ENCODE peak calls at places on chromosome 10, in seven cellular contexts. Y, E, L, G, J, X and N are unnamed samples.

GRCh38 chr10:130354976-130355795 is 219.0 kb downstream of the GLRX3 start:
- DNase-seq in J (no peak), L (no peak), X (no peak), Y (no peak), G (no peak), E (peak), N (no peak)

GRCh38 chr10:76382381-76382851 is 951.0 kb downstream of the LRMDA start:
- DNase-seq in J (no peak), E (no peak), G (peak), Y (peak), X (no peak), L (no peak), N (no peak)

GRCh38 chr10:133087045-133087678 is 562 bp upstream of the ADGRA1 start:
- DNase-seq in Y (no peak), G (no peak), J (no peak), X (no peak), E (no peak), L (no peak), N (no peak)

GRCh38 chr10:116665541-116666125 is 44.9 kb downstream of the PNLIPRP2 start:
- DNase-seq in G (peak), J (no peak), E (no peak), X (no peak), Y (peak), L (no peak), N (no peak)

GRCh38 chr10:33334839-33335549 is 527 bp upstream of the NRP1 start:
- DNase-seq in L (peak), Y (peak), J (no peak), G (peak), X (peak), E (peak), N (peak)

GRCh38 chr10:5620223-5620721 is 46.1 kb downstream of the ASB13 start:
- DNase-seq in J (no peak), Y (no peak), G (no peak), E (no peak), X (no peak), L (no peak), N (no peak)

GRCh38 chr10:37436361-37436760 is 311.0 kb downstream of the ANKRD30A start:
- DNase-seq in J (no peak), X (no peak), Y (no peak), G (no peak), E (no peak), L (no peak), N (no peak)

GRCh38 chr10:71701733-71702132 is 17.8 kb downstream of the C10orf105 start:
- DNase-seq in E (no peak), Y (no peak), J (no peak), G (no peak), X (no peak), L (no peak), N (no peak)

GRCh38 chr10:107548301-107548700 is 383.8 kb upstream of the SORCS1 start:
- DNase-seq in G (no peak), E (no peak), Y (peak), L (no peak), X (no peak), J (no peak), N (no peak)

GRCh38 chr10:7561216-7561893 is 105.4 kb downstream of the ITIH5 start:
- DNase-seq in X (no peak), Y (peak), E (no peak), G (no peak), L (no peak), J (no peak), N (no peak)

GRCh38 chr10:78381072-78381471 is 347.4 kb downstream of the RPS24 start:
- DNase-seq in E (no peak), L (peak), G (no peak), Y (no peak), X (no peak), J (no peak), N (no peak)

GRCh38 chr10:76577455-76577854 is 1060.2 kb downstream of the KCNMA1 start:
- DNase-seq in G (no peak), L (no peak), E (no peak), J (no peak), X (no peak), Y (no peak), N (no peak)

GRCh38 chr10:71512794-71513379 is 116.2 kb downstream of the CDH23 start:
- DNase-seq in X (peak), L (no peak), E (no peak), J (no peak), Y (no peak), G (no peak), N (peak)

GRCh38 chr10:132886211-132887099 is 55.9 kb downstream of the CFAP46 start:
- DNase-seq in Y (no peak), L (no peak), J (no peak), E (peak), X (no peak), G (no peak), N (no peak)

GRCh38 chr10:114748270-114748669 is 73.3 kb upstream of the FHIP2A start:
- DNase-seq in J (no peak), G (no peak), X (no peak), L (no peak), Y (no peak), E (no peak), N (no peak)

GRCh38 chr10:89588671-89589070 is 53.3 kb upstream of the SLC16A12 start:
- DNase-seq in Y (peak), G (no peak), J (no peak), E (no peak), L (no peak), X (no peak), N (no peak)

GRCh38 chr10:97584060-97584797 is at the start of gene HOGA1:
- DNase-seq in E (peak), X (no peak), G (peak), L (no peak), J (no peak), Y (peak), N (no peak)

GRCh38 chr10:33329178-33329577 is 5.3 kb downstream of the NRP1 start:
- DNase-seq in Y (no peak), J (no peak), G (no peak), X (no peak), E (no peak), L (no peak), N (no peak)

GRCh38 chr10:558891-559766 is 130.3 kb downstream of the DIP2C start:
- DNase-seq in G (no peak), L (no peak), X (no peak), J (no peak), E (no peak), Y (no peak), N (no peak)

GRCh38 chr10:43196131-43196980 is 58.1 kb downstream of the CSGALNACT2 start:
- DNase-seq in Y (no peak), J (no peak), L (no peak), X (no peak), G (no peak), E (peak), N (no peak)

GRCh38 chr10:115606081-115606480 is 512.9 kb downstream of the ATRNL1 start:
- DNase-seq in G (no peak), J (no peak), Y (no peak), L (no peak), X (no peak), E (no peak), N (no peak)

GRCh38 chr10:101903827-101904520 is 60.4 kb upstream of the KCNIP2 start:
- DNase-seq in Y (no peak), E (no peak), X (peak), J (no peak), G (no peak), L (peak), N (no peak)

GRCh38 chr10:63157845-63158624 is 24.9 kb downstream of the NRBF2 start:
- DNase-seq in L (peak), J (peak), E (no peak), G (peak), X (peak), Y (peak), N (peak)

GRCh38 chr10:132103116-132103910 is 37.6 kb downstream of the JAKMIP3 start:
- DNase-seq in X (no peak), Y (no peak), J (no peak), L (no peak), E (no peak), G (no peak), N (no peak)

GRCh38 chr10:44478040-44478439 is 93.1 kb upstream of the CXCL12 start:
- DNase-seq in G (no peak), E (no peak), X (no peak), L (no peak), J (no peak), Y (peak), N (no peak)